ENCODE peak calls at places on chromosomes 5 and 9, in four cellular contexts. G is right atrium auricular region; A is endothelial cell; U is stimulated activated effector memory CD8-positive, alpha-beta T cell treated with anti-CD3 and anti-CD28 coated beads, Interleukin-12 subunit alpha, Interleukin-12 subunit beta, amount 100 ng/mL, for 72 hours. M is an unnamed sample.

GRCh38 chr5:155947394-155948062 is 379.4 kb upstream of the SGCD start:
- DNase-seq in A (no peak), G (no peak), U (no peak), M (no peak)

GRCh38 chr5:157959355-157959754 is 100.4 kb upstream of the CLINT1 start:
- DNase-seq in A (no peak), G (no peak), U (no peak), M (no peak)

GRCh38 chr5:38830521-38831051 is 15.2 kb upstream of the OSMR start:
- DNase-seq in A (no peak), U (no peak), G (no peak), M (no peak)

GRCh38 chr5:127757576-127757975 is 54.4 kb downstream of the CCDC192 start:
- DNase-seq in U (no peak), A (peak), G (no peak), M (peak)

GRCh38 chr5:113330533-113331200 is 104.1 kb downstream of the TSSK1B start:
- DNase-seq in A (no peak), U (no peak), G (no peak), M (peak)

GRCh38 chr5:102910240-102911226 is 155.4 kb downstream of the PAM start:
- DNase-seq in G (no peak), U (no peak), A (no peak), M (no peak)

GRCh38 chr5:6488021-6488420 is 39.4 kb downstream of the UBE2QL1 start:
- DNase-seq in A (no peak), U (no peak), G (no peak), M (no peak)

GRCh38 chr5:125045647-125046046 is 299.2 kb upstream of the ZNF608 start:
- DNase-seq in U (no peak), G (no peak), A (no peak), M (no peak)

GRCh38 chr5:142726188-142726731 is 40.4 kb upstream of the FGF1 start:
- DNase-seq in A (no peak), U (no peak), G (no peak), M (peak)

GRCh38 chr5:124920909-124921666 is 174.6 kb upstream of the ZNF608 start:
- DNase-seq in G (no peak), A (no peak), U (no peak), M (no peak)

GRCh38 chr5:126508962-126509279 is 85.7 kb downstream of the GRAMD2B start:
- DNase-seq in A (no peak), U (no peak), G (no peak), M (no peak)

GRCh38 chr9:79377315-79377855 is 194.4 kb upstream of the TLE4 start:
- DNase-seq in G (no peak), U (no peak), A (no peak), M (peak)

GRCh38 chr9:132761602-132762001 is 91.3 kb downstream of the GTF3C4 start:
- DNase-seq in A (no peak), U (no peak), G (no peak), M (no peak)

GRCh38 chr9:36936498-36936831 is 97.6 kb downstream of the PAX5 start:
- DNase-seq in U (no peak), G (no peak), A (no peak), M (no peak)

GRCh38 chr5:171785517-171785916 is at the start of gene SMIM23:
- DNase-seq in U (no peak), A (no peak), G (no peak), M (no peak)

GRCh38 chr9:33024126-33024965 is 727 bp upstream of the DNAJA1 start:
- DNase-seq in U (peak), A (no peak), G (no peak), M (no peak)

GRCh38 chr5:147286296-147286695 is 51.5 kb downstream of the STK32A start:
- DNase-seq in A (no peak), U (no peak), G (no peak), M (no peak)

GRCh38 chr5:139377226-139377625 is 5.9 kb downstream of the SLC23A1 start:
- DNase-seq in A (no peak), G (no peak), U (no peak), M (no peak)

GRCh38 chr9:8613346-8613825 is 813.8 kb upstream of the DMAC1 start:
- DNase-seq in A (no peak), G (no peak), U (no peak), M (no peak)

GRCh38 chr5:93595420-93596136 is 12.6 kb downstream of the NR2F1 start:
- DNase-seq in A (no peak), G (no peak), U (no peak), M (no peak)

GRCh38 chr5:55258339-55258738 is 24.9 kb upstream of the CCNO start:
- DNase-seq in U (no peak), A (no peak), G (no peak), M (no peak)

GRCh38 chr9:130172161-130172857 is at the start of gene NCS1:
- DNase-seq in G (peak), U (peak), A (peak), M (peak)

GRCh38 chr5:137142371-137143243 is 356.5 kb downstream of the SPOCK1 start:
- DNase-seq in G (peak), U (no peak), A (no peak), M (peak)

GRCh38 chr5:172185096-172185461 is 2.9 kb downstream of the STK10 start:
- DNase-seq in G (no peak), A (no peak), U (no peak), M (no peak)

M was measured in AG20443.